ENCODE peak calls at places on chromosomes 1 and 21, in nine cellular contexts. C is CD4-positive, alpha-beta memory T cell; M is adipocyte; A is A549; B is fibroblast of pulmonary artery; O is AG04450; V is cardiac muscle cell; Z is naive thymus-derived CD4-positive, alpha-beta T cell; R is retinal pigment epithelial cell. G is an unnamed sample.

GRCh38 chr21:46056450-46056903 is 41.4 kb upstream of the COL6A2 start:
- DNase-seq in M (peak), Z (no peak), V (peak), B (peak), C (no peak), A (no peak), O (peak), R (no peak), G (peak)

GRCh38 chr1:98962156-98962555 is 42.5 kb downstream of the PLPPR5 start:
- DNase-seq in O (no peak), B (peak), A (no peak), V (peak), C (no peak), M (peak), R (no peak), Z (no peak), G (peak)

GRCh38 chr1:223515416-223515815 is 122.2 kb downstream of the CCDC185 start:
- DNase-seq in R (no peak), Z (peak), C (peak), M (no peak), A (no peak), O (no peak), V (no peak), B (no peak), G (no peak)

GRCh38 chr1:163650624-163651023 is 328.9 kb downstream of the NUF2 start:
- DNase-seq in A (no peak), B (no peak), O (no peak), V (no peak), M (no peak), Z (no peak), R (no peak), C (no peak), G (no peak)

GRCh38 chr1:83735525-83735924 is 263.4 kb downstream of the TTLL7 start:
- DNase-seq in O (no peak), Z (no peak), C (no peak), M (no peak), V (no peak), B (no peak), R (no peak), A (no peak), G (no peak)

GRCh38 chr1:117128323-117129079 is 7.0 kb upstream of the TRIM45 start:
- DNase-seq in C (peak), A (peak), M (peak), Z (peak), B (peak), R (no peak), V (peak), O (no peak), G (peak)

GRCh38 chr1:201955009-201955749 is at the start of gene TIMM17A:
- DNase-seq in B (peak), R (peak), A (peak), O (peak), C (peak), Z (peak), M (peak), V (peak), G (peak)

GRCh38 chr1:3790501-3790923 is 5.8 kb downstream of the LRRC47 start:
- DNase-seq in R (no peak), M (no peak), Z (no peak), V (no peak), A (no peak), O (no peak), C (no peak), B (no peak), G (no peak)

GRCh38 chr1:42941640-42942330 is 16.9 kb downstream of the SLC2A1 start:
- DNase-seq in R (peak), M (peak), Z (no peak), A (peak), V (peak), O (no peak), C (no peak), B (peak), G (peak)

GRCh38 chr21:35394634-35395369 is 345.7 kb upstream of the RUNX1 start:
- DNase-seq in B (no peak), O (no peak), V (no peak), R (no peak), A (no peak), Z (no peak), C (no peak), M (no peak), G (no peak)

GRCh38 chr1:6460349-6461236 is 5.4 kb downstream of the TNFRSF25 start:
- DNase-seq in V (peak), M (no peak), R (no peak), Z (peak), B (peak), C (peak), A (no peak), O (no peak), G (no peak)

GRCh38 chr1:163168053-163168452 is 34.7 kb downstream of the RGS5 start:
- DNase-seq in V (peak), R (peak), A (peak), B (peak), C (no peak), Z (no peak), M (peak), O (peak), G (peak)

GRCh38 chr1:1331068-1331965 is at the start of gene TAS1R3:
- DNase-seq in Z (no peak), M (peak), V (no peak), R (no peak), B (no peak), A (no peak), O (no peak), C (no peak), G (no peak)

GRCh38 chr1:205542367-205542766 is 37.9 kb downstream of the CDK18 start:
- DNase-seq in A (no peak), Z (no peak), O (no peak), C (no peak), B (no peak), V (no peak), M (no peak), R (no peak), G (no peak)

GRCh38 chr1:6440198-6441126 is 15.9 kb downstream of the ESPN start:
- DNase-seq in A (peak), Z (peak), M (peak), B (no peak), C (peak), R (no peak), O (no peak), V (peak), G (no peak)

GRCh38 chr1:11767932-11768704 is 6.1 kb downstream of the C1orf167 start:
- DNase-seq in O (no peak), M (peak), V (no peak), B (no peak), A (no peak), R (no peak), Z (no peak), C (no peak), G (no peak)

GRCh38 chr1:20787775-20788488 is 825 bp upstream of the HP1BP3 start:
- DNase-seq in V (peak), M (peak), O (no peak), R (no peak), B (peak), C (no peak), Z (no peak), A (peak), G (peak)

GRCh38 chr1:93080424-93080823 is 1.3 kb downstream of the MTF2 start:
- DNase-seq in Z (peak), V (peak), O (peak), B (peak), C (peak), M (peak), A (peak), R (peak), G (peak)

GRCh38 chr1:39842726-39843305 is 40.5 kb downstream of the TRIT1 start:
- DNase-seq in R (no peak), A (no peak), M (no peak), O (no peak), C (no peak), Z (no peak), V (no peak), B (no peak), G (no peak)

GRCh38 chr1:181397841-181398240 is 85.5 kb upstream of the CACNA1E start:
- DNase-seq in V (no peak), A (no peak), C (peak), O (no peak), B (no peak), M (no peak), Z (peak), R (no peak), G (no peak)

GRCh38 chr1:228141082-228141870 is 1.2 kb downstream of the GUK1 start:
- DNase-seq in V (peak), M (peak), C (peak), R (no peak), A (no peak), O (no peak), B (peak), Z (no peak), G (peak)

GRCh38 chr1:18535391-18536210 is 54.9 kb downstream of the KLHDC7A start:
- DNase-seq in Z (no peak), R (no peak), B (no peak), C (no peak), A (no peak), O (no peak), V (no peak), M (no peak), G (no peak)

GRCh38 chr1:63621698-63622097 is 28.5 kb downstream of the PGM1 start:
- DNase-seq in R (no peak), Z (no peak), B (peak), C (no peak), M (no peak), V (peak), A (no peak), O (no peak), G (peak)

GRCh38 chr1:161172776-161173376 is 4.4 kb downstream of the B4GALT3 start:
- DNase-seq in O (peak), V (peak), B (peak), R (no peak), M (peak), C (no peak), Z (no peak), A (no peak), G (peak)

GRCh38 chr1:209172286-209172685 is 411.2 kb upstream of the CAMK1G start:
- DNase-seq in C (no peak), V (no peak), M (no peak), R (no peak), A (no peak), O (no peak), Z (no peak), B (no peak), G (no peak)

GRCh38 chr1:3668148-3668547 is 15.8 kb downstream of the TP73 start:
- DNase-seq in B (no peak), R (no peak), V (no peak), O (no peak), C (no peak), Z (no peak), M (no peak), A (no peak), G (no peak)

GRCh38 chr1:94922756-94923465 is 4.0 kb downstream of the CNN3 start:
- DNase-seq in O (no peak), B (peak), R (no peak), M (peak), V (peak), C (no peak), Z (no peak), A (no peak), G (peak)

GRCh38 chr1:32353886-32354570 is 8.3 kb downstream of the FAM229A start:
- DNase-seq in V (peak), O (peak), A (no peak), Z (no peak), M (peak), R (no peak), C (no peak), B (peak), G (peak)

GRCh38 chr1:154957258-154957657 is 1.4 kb upstream of the PBXIP1 start:
- DNase-seq in V (no peak), B (no peak), M (no peak), O (no peak), Z (no peak), R (no peak), C (no peak), A (no peak), G (no peak)

GRCh38 chr1:167342846-167343245 is 122.2 kb downstream of the POU2F1 start:
- DNase-seq in V (no peak), C (peak), A (peak), Z (peak), B (no peak), R (no peak), O (no peak), M (no peak), G (no peak)

GRCh38 chr1:151790940-151791651 is 796 bp upstream of the TDRKH start:
- DNase-seq in Z (peak), O (no peak), R (no peak), C (no peak), B (no peak), M (peak), A (peak), V (no peak), G (no peak)

GRCh38 chr1:26702680-26703038 is 6.8 kb downstream of the ARID1A start:
- DNase-seq in R (no peak), V (no peak), O (no peak), C (no peak), B (no peak), M (no peak), A (no peak), Z (no peak), G (no peak)
- H3K4me3 ChIP-seq in R (no peak), V (no peak), O (no peak), C (no peak), B (no peak), M (no peak), A (no peak), Z (peak), G (no peak)

DNA sequence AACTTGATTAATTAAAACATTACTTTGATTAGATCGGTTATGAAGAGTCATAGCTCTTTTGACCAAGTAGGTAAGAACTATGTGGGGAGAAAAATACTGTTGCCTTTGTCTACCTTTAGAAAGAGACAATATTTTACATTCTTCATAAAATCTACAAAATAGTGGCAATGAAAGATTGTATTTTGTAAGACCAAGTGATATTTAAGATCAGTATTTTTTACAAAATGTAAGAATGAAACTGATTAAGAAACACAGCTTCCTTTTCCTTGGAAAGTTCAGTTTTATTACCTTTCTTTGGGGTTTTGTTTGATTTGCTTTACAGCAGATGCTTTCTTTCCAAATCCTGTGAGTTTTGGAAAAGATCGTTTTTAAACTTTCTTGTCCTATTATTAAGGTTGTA is 69.8 kb downstream of the SLC35A3 start:
- DNase-seq in B (no peak), C (no peak), O (no peak), Z (no peak), M (peak), V (no peak), R (no peak), A (no peak), G (no peak)
- H3K4me3 ChIP-seq in B (peak), C (peak), O (peak), Z (peak), M (peak), V (peak), R (peak), A (peak), G (peak)

GRCh38 chr1:212021563-212021962 is 13.8 kb downstream of the INTS7 start:
- DNase-seq in C (no peak), B (no peak), Z (no peak), M (no peak), A (no peak), V (no peak), R (no peak), O (no peak), G (no peak)

GRCh38 chr1:212024469-212025149 is 10.7 kb downstream of the INTS7 start:
- DNase-seq in V (no peak), R (no peak), O (no peak), B (no peak), A (no peak), M (no peak), Z (no peak), C (no peak), G (no peak)

DNA sequence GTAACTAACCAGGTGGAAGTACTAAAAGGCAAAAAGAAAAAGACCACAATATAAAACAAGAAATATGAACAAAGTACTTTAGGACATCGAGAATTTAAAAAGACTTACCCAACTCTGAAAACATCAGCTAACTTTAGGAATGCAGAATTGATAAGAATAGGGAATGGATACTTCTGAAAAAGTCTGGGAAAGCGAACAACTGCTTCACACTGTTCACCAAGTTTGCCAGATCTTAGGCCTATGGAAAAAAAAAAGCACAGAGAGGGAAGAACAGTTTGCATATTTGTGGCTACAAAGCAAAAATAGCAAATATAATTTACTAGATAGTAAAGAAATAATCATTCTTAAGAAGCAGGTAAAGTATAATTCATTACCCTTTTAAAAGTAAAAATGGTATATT is 14.4 kb downstream of the INTS7 start:
- DNase-seq in B (no peak), A (no peak), O (no peak), M (no peak), Z (no peak), C (no peak), V (no peak), R (no peak), G (peak)
- H3K4me3 ChIP-seq in B (no peak), A (no peak), O (no peak), M (no peak), Z (no peak), C (no peak), V (no peak), R (no peak), G (no peak)

GRCh38 chr1:241419986-241420385 is 63.0 kb upstream of the RGS7 start:
- DNase-seq in O (no peak), M (no peak), Z (no peak), B (no peak), R (no peak), C (no peak), A (no peak), V (no peak), G (peak)

GRCh38 chr1:241423541-241424479 is 66.8 kb upstream of the RGS7 start:
- DNase-seq in V (peak), O (peak), Z (no peak), M (peak), B (peak), A (no peak), C (no peak), R (no peak), G (peak)

DNA sequence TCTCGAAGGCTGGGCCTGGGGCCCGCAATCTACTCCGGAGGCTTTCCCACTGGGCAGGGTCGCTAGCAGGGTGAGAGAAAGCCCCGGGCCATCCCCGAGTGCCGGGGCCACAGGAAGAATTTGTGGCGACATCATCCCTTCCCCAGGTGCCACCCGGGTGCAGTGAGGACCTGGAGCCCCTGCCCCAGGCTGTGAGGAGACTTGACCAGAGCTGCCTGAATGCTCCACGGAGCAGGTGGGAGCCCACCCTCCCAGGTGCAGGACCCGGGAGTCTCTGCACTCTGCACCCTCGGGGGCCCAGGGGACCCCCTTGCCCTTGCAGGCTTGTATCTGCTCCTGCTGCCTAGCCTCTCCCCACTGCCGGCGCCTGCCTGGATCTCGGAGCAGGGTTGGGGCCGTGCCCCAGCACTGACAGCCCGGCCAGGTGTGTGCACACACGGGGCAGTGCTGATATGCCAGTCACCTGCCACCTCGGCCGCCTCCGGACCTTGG is 67.5 kb upstream of the RGS7 start:
- DNase-seq in O (no peak), R (no peak), A (no peak), B (no peak), V (no peak), C (no peak), Z (no peak), M (no peak), G (no peak)
- H3K4me3 ChIP-seq in O (peak), R (peak), A (peak), B (peak), V (peak), C (no peak), Z (no peak), M (peak), G (peak)

GRCh38 chr21:37463083-37463780 is 96.7 kb downstream of the DYRK1A start:
- DNase-seq in O (peak), A (peak), M (peak), Z (peak), V (peak), B (peak), C (peak), R (no peak), G (peak)
- H3K4me3 ChIP-seq in O (peak), A (no peak), M (peak), Z (no peak), V (no peak), B (peak), C (no peak), R (no peak), G (peak)

DNA sequence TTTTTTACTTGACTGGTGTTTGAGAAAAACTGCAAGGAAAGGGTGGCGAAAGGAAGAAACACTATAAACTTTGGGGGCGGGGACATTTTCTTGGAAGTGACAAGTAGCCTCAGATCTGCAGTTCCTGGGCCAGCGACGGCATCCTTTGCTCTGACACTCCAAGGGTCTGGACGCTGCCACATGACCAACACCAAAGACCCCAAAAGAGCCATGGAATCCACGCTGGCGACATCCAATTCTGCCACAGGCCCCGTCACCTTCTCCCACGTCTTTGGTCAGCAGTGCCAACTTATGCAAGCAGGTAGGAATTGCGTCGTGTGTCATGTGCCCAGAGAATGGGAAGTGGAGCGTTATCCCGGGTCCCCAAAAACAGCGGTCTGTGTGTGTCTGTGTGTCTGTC is 193.5 kb downstream of the PRDM2 start:
- DNase-seq in C (no peak), V (no peak), R (no peak), M (no peak), O (no peak), A (no peak), B (no peak), Z (no peak), G (no peak)
- H3K4me3 ChIP-seq in C (no peak), V (peak), R (no peak), M (peak), O (no peak), A (no peak), B (no peak), Z (no peak), G (no peak)

GRCh38 chr1:38037481-38037939 is 9.1 kb downstream of the POU3F1 start:
- DNase-seq in Z (no peak), O (no peak), V (peak), A (no peak), B (peak), C (no peak), R (no peak), M (no peak), G (peak)
- H3K4me3 ChIP-seq in Z (no peak), O (no peak), V (no peak), A (no peak), B (no peak), C (no peak), R (no peak), M (no peak), G (no peak)

GRCh38 chr1:119653135-119653838 is 5.2 kb upstream of the ZNF697 start:
- DNase-seq in M (no peak), A (no peak), B (no peak), R (no peak), C (no peak), V (no peak), Z (no peak), O (no peak), G (no peak)
- H3K4me3 ChIP-seq in M (peak), A (no peak), B (no peak), R (no peak), C (no peak), V (no peak), Z (no peak), O (no peak), G (no peak)

G was measured in fibroblast of the aortic adventitia.